ENCODE peak calls at places on chromosomes 11 and 22, in eight cellular contexts. Q, D, W, G, R, Y, X and T are unnamed samples. For H3K9me3, the result is how much of the 10 kb centered on the place peaks cover.

GRCh38 chr11:76153609-76153949 is 52.7 kb downstream of the WNT11 start:
- DNase-seq in Q (no peak), D (no peak), W (no peak), G (no peak), R (no peak), Y (peak), X (no peak), T (no peak)

GRCh38 chr22:39462443-39463147 is 5.8 kb downstream of the MGAT3 start:
- DNase-seq in Q (peak), D (no peak), W (no peak), G (no peak), R (no peak), Y (no peak), X (no peak), T (no peak)

GRCh38 chr22:33873186-33873585 is 47.1 kb downstream of the LARGE1 start:
- DNase-seq in Q (no peak), D (peak), W (no peak), G (peak), R (peak), Y (no peak), X (no peak), T (no peak)

GRCh38 chr11:47184711-47185304 is 1.4 kb downstream of the PACSIN3 start:
- DNase-seq in Q (no peak), D (peak), W (no peak), G (peak), R (peak), Y (peak), X (no peak), T (peak)

GRCh38 chr11:94129505-94130335 is 1.1 kb downstream of the PANX1 start:
- DNase-seq in Q (no peak), D (no peak), W (peak), G (no peak), R (no peak), Y (no peak), X (peak), T (no peak)

GRCh38 chr11:66388746-66389386 is 17.3 kb upstream of the SLC29A2 start:
- DNase-seq in Q (no peak), D (no peak), W (peak), G (peak), R (peak), Y (peak), X (peak), T (peak)

GRCh38 chr11:120151536-120151935 is 13.6 kb upstream of the TRIM29 start:
- DNase-seq in Q (no peak), D (no peak), W (no peak), G (no peak), R (no peak), Y (no peak), X (no peak), T (no peak)

GRCh38 chr11:105960252-105961245 is 61.5 kb downstream of the MSANTD4 start:
- DNase-seq in Q (no peak), D (no peak), W (no peak), G (no peak), R (no peak), Y (no peak), X (no peak), T (no peak)

GRCh38 chr11:106276859-106277436 is 199.5 kb downstream of the AASDHPPT start:
- DNase-seq in Q (no peak), D (no peak), W (no peak), G (no peak), R (no peak), Y (no peak), X (no peak), T (no peak)

GRCh38 chr22:23243006-23243573 is 62.8 kb downstream of the BCR start:
- DNase-seq in Q (peak), D (no peak), W (no peak), G (no peak), R (no peak), Y (no peak), X (no peak), T (no peak)

GRCh38 chr11:66322732-66323427 is 6.0 kb upstream of the CD248 start:
- DNase-seq in Q (no peak), D (no peak), W (no peak), G (no peak), R (peak), Y (peak), X (peak), T (no peak)

GRCh38 chr22:50197000-50197800 is 3.6 kb upstream of the SELENOO start:
- DNase-seq in Q (no peak), D (no peak), W (no peak), G (no peak), R (no peak), Y (no peak), X (no peak), T (peak)
- TF ChIP-seq POLR2A in Q (peak), D (no peak), W (no peak), G (no peak), R (no peak), Y (no peak), X (no peak), T (no peak)

GRCh38 chr22:48055827-48056226 is 1293.4 kb downstream of the TBC1D22A start:
- DNase-seq in Q (no peak), D (no peak), W (no peak), G (no peak), R (no peak), Y (no peak), X (no peak), T (no peak)

GRCh38 chr22:48055185-48055584 is 1292.7 kb downstream of the TBC1D22A start:
- DNase-seq in Q (no peak), D (no peak), W (no peak), G (no peak), R (no peak), Y (no peak), X (no peak), T (no peak)

GRCh38 chr22:48053973-48054372 is 1291.5 kb downstream of the TBC1D22A start:
- DNase-seq in Q (no peak), D (no peak), W (no peak), G (no peak), R (no peak), Y (no peak), X (no peak), T (no peak)

GRCh38 chr22:48052621-48052890 is 1290.1 kb downstream of the TBC1D22A start:
- DNase-seq in Q (no peak), D (no peak), W (no peak), G (no peak), R (no peak), Y (no peak), X (no peak), T (no peak)

DNA sequence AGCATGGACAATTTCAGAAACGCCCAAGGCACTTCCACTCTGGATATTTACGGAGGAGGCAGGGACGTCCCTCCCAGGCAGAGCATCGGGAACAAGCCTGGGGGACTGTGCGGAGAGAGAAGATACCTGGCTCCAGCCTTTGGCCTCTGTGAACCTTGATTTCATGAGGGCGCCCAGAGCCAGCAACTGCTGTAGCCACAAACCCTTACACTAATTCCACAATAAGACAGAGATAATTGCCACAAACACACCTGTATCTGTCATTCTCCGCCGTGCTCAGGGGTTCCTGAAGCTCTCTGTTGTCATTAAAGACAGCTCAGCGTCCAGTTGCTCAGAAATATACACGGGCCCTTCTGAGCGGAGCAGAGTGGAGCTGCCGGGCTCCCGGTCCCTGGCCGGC is 1292.1 kb downstream of the TBC1D22A start:
- DNase-seq in Q (no peak), D (no peak), W (no peak), G (no peak), R (no peak), Y (no peak), X (no peak), T (no peak)
- H3K9me3 ChIP-seq in Q (under half), D (under half), W (under half), G (under half), R (under half), Y (under half), X (under half), T (under half)

GRCh38 chr11:113241190-113242051 is 73.0 kb upstream of the TTC12 start:
- DNase-seq in Q (no peak), D (no peak), W (no peak), G (no peak), R (no peak), Y (no peak), X (no peak), T (no peak)

GRCh38 chr11:113240389-113240788 is 74.0 kb upstream of the TTC12 start:
- DNase-seq in Q (no peak), D (no peak), W (no peak), G (no peak), R (no peak), Y (no peak), X (no peak), T (no peak)

GRCh38 chr11:113240790-113241189 is 73.6 kb upstream of the TTC12 start:
- DNase-seq in Q (no peak), D (no peak), W (no peak), G (no peak), R (no peak), Y (no peak), X (no peak), T (no peak)

GRCh38 chr11:113242767-113243397 is 71.5 kb upstream of the TTC12 start:
- DNase-seq in Q (no peak), D (no peak), W (no peak), G (no peak), R (no peak), Y (no peak), X (peak), T (peak)

GRCh38 chr11:113242060-113242459 is 72.3 kb upstream of the TTC12 start:
- DNase-seq in Q (no peak), D (no peak), W (no peak), G (no peak), R (no peak), Y (no peak), X (no peak), T (no peak)
- H3K27ac ChIP-seq in Q (no peak), D (no peak), W (peak), G (no peak), R (peak), Y (no peak), X (peak), T (no peak)

GRCh38 chr22:36239150-36239400 is 252 bp downstream of the APOL2 start:
- DNase-seq in Q (no peak), D (no peak), W (no peak), G (no peak), R (no peak), Y (no peak), X (no peak), T (no peak)
- TF ChIP-seq POLR2A in Q (no peak), D (no peak), W (no peak), G (no peak), R (no peak), Y (no peak), X (no peak), T (no peak)

GRCh38 chr11:133506023-133506422 is 26.3 kb downstream of the OPCML start:
- DNase-seq in Q (peak), D (no peak), W (no peak), G (no peak), R (no peak), Y (no peak), X (no peak), T (no peak)
- H3K9me3 ChIP-seq in Q (under half), D (under half), W (under half), G (under half), R (under half), Y (under half), X (under half), T (under half)

DNA sequence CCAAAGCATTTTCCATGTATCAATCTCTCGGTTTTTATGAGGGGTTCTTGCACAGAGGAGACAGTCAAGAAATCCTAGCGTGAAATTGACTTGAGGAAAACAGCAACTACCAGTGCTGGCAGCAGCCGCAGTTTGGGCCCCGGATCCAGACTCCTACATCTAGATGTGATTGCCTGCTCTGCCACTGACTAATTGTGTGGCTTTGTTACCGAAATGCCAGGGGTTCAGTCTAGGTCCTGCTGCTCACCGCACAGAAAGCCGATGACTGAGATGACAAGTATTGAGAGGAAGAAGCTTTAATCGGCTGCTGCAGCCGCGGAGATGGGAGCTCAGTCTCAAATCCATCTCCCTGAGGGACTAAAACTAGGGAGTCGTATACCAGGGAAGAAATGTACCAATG is 8.2 kb upstream of the GLB1L3 start:
- DNase-seq in Q (no peak), D (no peak), W (no peak), G (no peak), R (no peak), Y (no peak), X (no peak), T (no peak)
- H3K27ac ChIP-seq in Q (no peak), D (no peak), W (no peak), G (no peak), R (no peak), Y (no peak), X (no peak), T (no peak)

GRCh38 chr11:13279487-13279834 is 1.9 kb downstream of the BMAL1 start:
- DNase-seq in Q (no peak), D (no peak), W (no peak), G (no peak), R (no peak), Y (no peak), X (no peak), T (no peak)

GRCh38 chr11:13277719-13278619 is at the start of gene BMAL1:
- DNase-seq in Q (no peak), D (peak), W (peak), G (peak), R (peak), Y (peak), X (no peak), T (no peak)

GRCh38 chr11:13276454-13276851 is 1.1 kb upstream of the BMAL1 start:
- DNase-seq in Q (no peak), D (no peak), W (peak), G (no peak), R (no peak), Y (no peak), X (no peak), T (no peak)

GRCh38 chr11:13278620-13279486 is 1.3 kb downstream of the BMAL1 start:
- DNase-seq in Q (no peak), D (peak), W (peak), G (no peak), R (no peak), Y (no peak), X (no peak), T (no peak)

DNA sequence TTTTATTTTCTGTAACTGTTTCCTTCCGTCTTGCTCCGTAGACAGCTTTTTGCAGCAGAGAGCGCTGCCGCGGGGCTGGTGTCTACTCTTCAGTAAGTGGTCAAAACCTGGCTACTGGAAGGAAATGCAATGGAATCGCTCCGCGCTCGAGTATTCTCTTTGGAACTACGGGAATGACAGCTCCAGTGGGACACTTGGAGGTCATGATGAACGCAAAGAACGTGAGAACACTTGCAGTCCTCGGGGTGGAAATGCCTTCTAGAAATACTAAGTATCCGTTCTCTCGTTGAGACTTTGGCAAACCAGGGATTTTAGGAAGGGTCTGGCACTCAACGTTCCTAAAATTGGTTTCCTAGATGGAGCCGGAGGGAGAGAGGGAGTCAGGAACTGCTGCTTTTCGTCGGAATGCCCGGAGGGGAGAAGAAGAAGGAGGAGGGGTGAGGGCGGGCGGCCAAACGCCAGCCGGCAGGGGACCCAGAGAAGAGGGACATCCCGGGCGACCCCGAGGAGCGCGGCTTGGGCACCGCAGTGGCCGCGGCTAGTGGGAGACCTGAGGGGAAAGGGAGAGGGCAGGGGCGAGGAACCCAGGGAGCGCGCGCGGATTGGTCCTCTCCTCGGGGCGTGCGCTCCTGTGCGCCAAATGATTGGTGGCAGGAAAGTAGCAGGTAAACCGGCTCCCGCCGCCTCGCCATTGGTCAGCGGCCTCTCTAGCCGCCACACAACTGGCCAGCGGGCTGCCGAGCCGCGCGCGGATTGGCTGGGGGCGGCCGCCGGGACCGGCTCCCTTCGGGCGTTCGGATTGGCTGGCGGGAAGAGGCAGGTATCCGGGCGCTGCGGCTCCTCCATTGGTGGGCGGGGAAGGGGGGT is 505 bp upstream of the BMAL1 start:
- DNase-seq in Q (peak), D (peak), W (peak), G (peak), R (peak), Y (peak), X (peak), T (peak)
- TF ChIP-seq POLR2A in Q (peak), D (peak), W (peak), G (no peak), R (peak), Y (peak), X (no peak), T (peak)

GRCh38 chr22:48352086-48352911 is 1475.4 kb downstream of the BRD1 start:
- DNase-seq in Q (no peak), D (peak), W (no peak), G (no peak), R (peak), Y (no peak), X (no peak), T (no peak)

GRCh38 chr22:48353116-48353947 is 1474.3 kb downstream of the BRD1 start:
- DNase-seq in Q (no peak), D (peak), W (no peak), G (no peak), R (peak), Y (no peak), X (no peak), T (no peak)

GRCh38 chr22:48351376-48352085 is 1476.1 kb downstream of the BRD1 start:
- DNase-seq in Q (no peak), D (peak), W (no peak), G (no peak), R (peak), Y (no peak), X (no peak), T (no peak)

GRCh38 chr22:48356731-48357130 is 1470.9 kb downstream of the BRD1 start:
- DNase-seq in Q (no peak), D (no peak), W (no peak), G (no peak), R (peak), Y (no peak), X (no peak), T (no peak)

DNA sequence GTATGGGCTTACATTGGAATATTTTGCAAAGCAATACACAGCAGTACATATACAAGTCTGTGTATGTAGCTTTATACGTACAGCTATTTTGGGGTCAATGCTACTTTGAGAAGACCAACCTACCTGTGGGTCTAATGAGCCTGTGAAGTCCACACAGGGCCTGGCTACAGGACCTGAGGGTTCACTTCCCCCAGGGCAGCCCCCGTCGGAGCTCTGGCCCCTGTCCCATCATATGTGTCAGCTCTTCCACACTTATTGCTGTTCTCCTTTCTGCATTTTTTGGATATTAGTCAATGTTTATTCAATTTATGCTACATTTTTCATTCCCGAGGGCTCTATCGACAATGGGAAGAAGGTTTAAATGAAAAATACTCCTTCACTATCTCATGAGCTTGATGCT is 1473.6 kb downstream of the BRD1 start:
- DNase-seq in Q (no peak), D (no peak), W (no peak), G (no peak), R (no peak), Y (no peak), X (no peak), T (no peak)
- H3K9me3 ChIP-seq in Q (under half), D (under half), W (under half), G (under half), R (under half), Y (under half), X (under half), T (under half)

GRCh38 chr11:27719575-27719925 is 19.3 kb upstream of the BDNF start:
- DNase-seq in Q (no peak), D (no peak), W (no peak), G (no peak), R (no peak), Y (no peak), X (no peak), T (no peak)

GRCh38 chr11:27717801-27718229 is 17.6 kb upstream of the BDNF start:
- DNase-seq in Q (no peak), D (no peak), W (no peak), G (no peak), R (no peak), Y (no peak), X (no peak), T (no peak)

GRCh38 chr11:27717377-27717776 is 17.1 kb upstream of the BDNF start:
- DNase-seq in Q (no peak), D (no peak), W (no peak), G (no peak), R (no peak), Y (no peak), X (no peak), T (no peak)

GRCh38 chr11:27718853-27719574 is 18.8 kb upstream of the BDNF start:
- DNase-seq in Q (no peak), D (no peak), W (peak), G (no peak), R (no peak), Y (peak), X (no peak), T (peak)

GRCh38 chr11:27718346-27718852 is 18.1 kb upstream of the BDNF start:
- DNase-seq in Q (no peak), D (no peak), W (peak), G (no peak), R (peak), Y (peak), X (no peak), T (no peak)
- H3K27ac ChIP-seq in Q (no peak), D (no peak), W (no peak), G (no peak), R (peak), Y (no peak), X (no peak), T (no peak)